ENCODE peak calls at places on chromosomes 11 and 22, in six cellular contexts. One of them, this sample, is unnamed.
A peak's percentile ranks its signal among the peaks of the same experiment; 100 is the strongest.

GRCh38 chr11:117072517-117073218 is 25.6 kb downstream of the SIK3 start:
- DNase-seq in adrenal gland: no peak
- DNase-seq in MM.1S: no peak
- DNase-seq in kidney: no peak
- DNase-seq in heart right ventricle: no peak
- DNase-seq in tibial artery: no peak
- DNase-seq in this sample: no peak

GRCh38 chr22:27212617-27213177 is 555.3 kb downstream of the MIAT start:
- DNase-seq in adrenal gland: peak; percentile 58
- DNase-seq in MM.1S: no peak
- DNase-seq in kidney: no peak
- DNase-seq in heart right ventricle: peak; percentile 80
- DNase-seq in tibial artery: peak; percentile 95
- DNase-seq in this sample: peak; percentile 83

GRCh38 chr11:27524155-27524554 is 17.6 kb upstream of the LIN7C start:
- DNase-seq in adrenal gland: no peak
- DNase-seq in MM.1S: no peak
- DNase-seq in kidney: no peak
- DNase-seq in heart right ventricle: no peak
- DNase-seq in tibial artery: no peak
- DNase-seq in this sample: no peak

GRCh38 chr22:49564666-49565515 is 262.8 kb downstream of the BRD1 start:
- DNase-seq in adrenal gland: no peak
- DNase-seq in MM.1S: no peak
- DNase-seq in kidney: peak; percentile 41
- DNase-seq in heart right ventricle: no peak
- DNase-seq in tibial artery: peak; percentile 51
- DNase-seq in this sample: peak; percentile 38

GRCh38 chr11:24391165-24391564 is 105.7 kb upstream of the LUZP2 start:
- DNase-seq in adrenal gland: no peak
- DNase-seq in MM.1S: no peak
- DNase-seq in kidney: no peak
- DNase-seq in heart right ventricle: no peak
- DNase-seq in tibial artery: no peak
- DNase-seq in this sample: no peak

GRCh38 chr11:7577883-7578242 is 64.1 kb downstream of the PPFIBP2 start:
- DNase-seq in adrenal gland: no peak
- DNase-seq in MM.1S: peak; percentile 76
- DNase-seq in kidney: no peak
- DNase-seq in heart right ventricle: no peak
- DNase-seq in tibial artery: no peak
- DNase-seq in this sample: no peak

GRCh38 chr22:42645938-42646568 is 3.1 kb downstream of the CYB5R3 start:
- DNase-seq in adrenal gland: no peak
- DNase-seq in MM.1S: no peak
- DNase-seq in kidney: no peak
- DNase-seq in heart right ventricle: no peak
- DNase-seq in tibial artery: no peak
- DNase-seq in this sample: peak; percentile 72

GRCh38 chr11:112837162-112837826 is 123.9 kb upstream of the NCAM1 start:
- DNase-seq in adrenal gland: peak; percentile 24
- DNase-seq in MM.1S: no peak
- DNase-seq in kidney: no peak
- DNase-seq in heart right ventricle: peak; percentile 45
- DNase-seq in tibial artery: no peak
- DNase-seq in this sample: peak; percentile 59

GRCh38 chr11:63563201-63564055 is at the start of gene PLAAT2:
- DNase-seq in adrenal gland: no peak
- DNase-seq in MM.1S: peak; percentile 81
- DNase-seq in kidney: no peak
- DNase-seq in heart right ventricle: no peak
- DNase-seq in tibial artery: no peak
- DNase-seq in this sample: no peak

GRCh38 chr22:43535741-43536140 is 123.9 kb downstream of the MPPED1 start:
- DNase-seq in adrenal gland: no peak
- DNase-seq in MM.1S: no peak
- DNase-seq in kidney: no peak
- DNase-seq in heart right ventricle: no peak
- DNase-seq in tibial artery: no peak
- DNase-seq in this sample: no peak

GRCh38 chr11:69250503-69251393 is 43.2 kb upstream of the MYEOV start:
- DNase-seq in adrenal gland: no peak
- DNase-seq in MM.1S: no peak
- DNase-seq in kidney: peak; percentile 18
- DNase-seq in heart right ventricle: no peak
- DNase-seq in tibial artery: peak; percentile 39
- DNase-seq in this sample: no peak

GRCh38 chr11:24861440-24861839 is 364.6 kb downstream of the LUZP2 start:
- DNase-seq in adrenal gland: no peak
- DNase-seq in MM.1S: no peak
- DNase-seq in kidney: no peak
- DNase-seq in heart right ventricle: no peak
- DNase-seq in tibial artery: no peak
- DNase-seq in this sample: no peak

GRCh38 chr11:130546438-130546837 is 98.0 kb downstream of the ADAMTS15 start:
- DNase-seq in adrenal gland: no peak
- DNase-seq in MM.1S: no peak
- DNase-seq in kidney: no peak
- DNase-seq in heart right ventricle: no peak
- DNase-seq in tibial artery: no peak
- DNase-seq in this sample: no peak

GRCh38 chr11:19660076-19660475 is 52.6 kb upstream of the NAV2 start:
- DNase-seq in adrenal gland: no peak
- DNase-seq in MM.1S: peak; percentile 88
- DNase-seq in kidney: no peak
- DNase-seq in heart right ventricle: no peak
- DNase-seq in tibial artery: no peak
- DNase-seq in this sample: no peak

GRCh38 chr11:57751676-57752253 is at the start of gene BTBD18:
- DNase-seq in adrenal gland: peak; percentile 70
- DNase-seq in MM.1S: no peak
- DNase-seq in kidney: no peak
- DNase-seq in heart right ventricle: peak; percentile 23
- DNase-seq in tibial artery: no peak
- DNase-seq in this sample: no peak

GRCh38 chr22:27715078-27715477 is 86.5 kb downstream of the MN1 start:
- DNase-seq in adrenal gland: no peak
- DNase-seq in MM.1S: no peak
- DNase-seq in kidney: no peak
- DNase-seq in heart right ventricle: no peak
- DNase-seq in tibial artery: no peak
- DNase-seq in this sample: peak; percentile 55

GRCh38 chr11:86676533-86677154 is 4.2 kb upstream of the ME3 start:
- DNase-seq in adrenal gland: no peak
- DNase-seq in MM.1S: no peak
- DNase-seq in kidney: peak; percentile 63
- DNase-seq in heart right ventricle: no peak
- DNase-seq in tibial artery: no peak
- DNase-seq in this sample: no peak

GRCh38 chr11:101127699-101128570 is 1.7 kb downstream of the PGR start:
- DNase-seq in adrenal gland: peak; percentile 60
- DNase-seq in MM.1S: no peak
- DNase-seq in kidney: peak; percentile 87
- DNase-seq in heart right ventricle: peak; percentile 23
- DNase-seq in tibial artery: peak; percentile 85
- DNase-seq in this sample: peak; percentile 81

GRCh38 chr11:119782673-119783072 is 53.7 kb upstream of the NECTIN1 start:
- DNase-seq in adrenal gland: no peak
- DNase-seq in MM.1S: peak; percentile 20
- DNase-seq in kidney: peak; percentile 30
- DNase-seq in heart right ventricle: peak; percentile 41
- DNase-seq in tibial artery: no peak
- DNase-seq in this sample: no peak

GRCh38 chr11:120316880-120317688 is 8.0 kb upstream of the TLCD5 start:
- DNase-seq in adrenal gland: peak; percentile 47
- DNase-seq in MM.1S: no peak
- DNase-seq in kidney: peak; percentile 91
- DNase-seq in heart right ventricle: peak; percentile 85
- DNase-seq in tibial artery: peak; percentile 91
- DNase-seq in this sample: peak; percentile 86

GRCh38 chr11:19677380-19678080 is 35.1 kb upstream of the NAV2 start:
- DNase-seq in adrenal gland: no peak
- DNase-seq in MM.1S: no peak
- DNase-seq in kidney: no peak
- DNase-seq in heart right ventricle: no peak
- DNase-seq in tibial artery: no peak
- DNase-seq in this sample: no peak

GRCh38 chr11:47107709-47108108 is 69.0 kb downstream of the ARFGAP2 start:
- DNase-seq in adrenal gland: no peak
- DNase-seq in MM.1S: no peak
- DNase-seq in kidney: no peak
- DNase-seq in heart right ventricle: no peak
- DNase-seq in tibial artery: no peak
- DNase-seq in this sample: no peak

GRCh38 chr22:33785283-33785991 is 134.8 kb downstream of the LARGE1 start:
- DNase-seq in adrenal gland: no peak
- DNase-seq in MM.1S: peak; percentile 35
- DNase-seq in kidney: no peak
- DNase-seq in heart right ventricle: no peak
- DNase-seq in tibial artery: no peak
- DNase-seq in this sample: no peak

GRCh38 chr11:15699978-15700377 is 585.3 kb downstream of the INSC start:
- DNase-seq in adrenal gland: no peak
- DNase-seq in MM.1S: no peak
- DNase-seq in kidney: no peak
- DNase-seq in heart right ventricle: no peak
- DNase-seq in tibial artery: no peak
- DNase-seq in this sample: no peak

GRCh38 chr11:59172345-59173079 is 580 bp downstream of the DTX4 start:
- DNase-seq in adrenal gland: no peak
- DNase-seq in MM.1S: peak; percentile 20
- DNase-seq in kidney: peak; percentile 83
- DNase-seq in heart right ventricle: no peak
- DNase-seq in tibial artery: no peak
- DNase-seq in this sample: no peak

GRCh38 chr11:126645206-126645605 is 289.7 kb downstream of the ST3GAL4 start:
- DNase-seq in adrenal gland: no peak
- DNase-seq in MM.1S: no peak
- DNase-seq in kidney: no peak
- DNase-seq in heart right ventricle: no peak
- DNase-seq in tibial artery: no peak
- DNase-seq in this sample: no peak

GRCh38 chr22:27183474-27183873 is 526.1 kb downstream of the MIAT start:
- DNase-seq in adrenal gland: no peak
- DNase-seq in MM.1S: no peak
- DNase-seq in kidney: no peak
- DNase-seq in heart right ventricle: no peak
- DNase-seq in tibial artery: peak; percentile 32
- DNase-seq in this sample: no peak

GRCh38 chr11:10625982-10626311 is 57.5 kb upstream of the LYVE1 start:
- DNase-seq in adrenal gland: peak; percentile 77
- DNase-seq in MM.1S: no peak
- DNase-seq in kidney: no peak
- DNase-seq in heart right ventricle: no peak
- DNase-seq in tibial artery: peak; percentile 88
- DNase-seq in this sample: peak; percentile 68
- H3K27ac ChIP-seq in adrenal gland: peak overlapping the region; percentile 29
- H3K27ac ChIP-seq in MM.1S: no peak overlapping the region
- H3K27ac ChIP-seq in kidney: no peak overlapping the region
- H3K27ac ChIP-seq in heart right ventricle: no peak overlapping the region
- H3K27ac ChIP-seq in tibial artery: peak overlapping the region; percentile 89
- H3K27ac ChIP-seq in this sample: no peak overlapping the region

DNA sequence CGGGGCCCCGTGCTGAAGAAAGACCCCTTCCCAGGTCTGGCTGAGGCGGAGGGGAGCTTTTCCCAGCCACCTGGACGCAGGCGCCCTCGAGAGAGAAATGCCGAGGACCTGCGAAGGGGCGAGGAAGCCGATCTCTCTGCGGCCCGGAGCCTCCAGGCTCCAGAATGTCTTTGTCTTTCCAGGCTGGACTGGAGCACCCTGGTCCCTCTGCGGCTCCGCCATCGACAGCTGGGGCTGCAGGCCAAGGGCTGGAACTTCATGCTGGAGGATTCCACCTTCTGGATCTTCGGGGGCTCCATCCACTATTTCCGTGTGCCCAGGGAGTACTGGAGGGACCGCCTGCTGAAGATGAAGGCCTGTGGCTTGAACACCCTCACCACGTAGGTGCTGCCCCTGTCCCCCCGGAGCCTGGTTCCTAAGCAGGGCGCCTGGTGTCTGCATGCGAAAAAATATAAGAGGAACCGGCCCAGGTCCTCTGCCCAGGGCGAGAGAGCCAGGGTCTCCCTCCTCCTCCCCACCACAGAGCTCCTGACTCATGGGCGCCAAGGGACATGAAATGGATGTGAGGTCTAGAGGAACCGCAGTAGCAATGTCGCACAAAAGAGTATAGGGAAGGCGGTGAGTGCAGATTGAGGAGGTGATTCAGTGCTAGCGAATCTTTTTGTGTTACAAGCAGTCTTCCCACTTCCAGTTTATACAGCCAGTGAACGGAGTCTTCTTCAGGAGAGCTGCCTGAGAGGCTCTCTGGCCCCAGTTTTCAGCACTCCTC is 11.0 kb downstream of the GLB1L2 start:
- DNase-seq in adrenal gland: no peak
- DNase-seq in MM.1S: no peak
- DNase-seq in kidney: peak; percentile 65
- DNase-seq in heart right ventricle: no peak
- DNase-seq in tibial artery: no peak
- DNase-seq in this sample: no peak
- H3K4me3 ChIP-seq in adrenal gland: no peak overlapping the region
- H3K4me3 ChIP-seq in MM.1S: no peak overlapping the region
- H3K4me3 ChIP-seq in kidney: no peak overlapping the region
- H3K4me3 ChIP-seq in heart right ventricle: no peak overlapping the region
- H3K4me3 ChIP-seq in tibial artery: no peak overlapping the region
- H3K4me3 ChIP-seq in this sample: no peak overlapping the region

DNA sequence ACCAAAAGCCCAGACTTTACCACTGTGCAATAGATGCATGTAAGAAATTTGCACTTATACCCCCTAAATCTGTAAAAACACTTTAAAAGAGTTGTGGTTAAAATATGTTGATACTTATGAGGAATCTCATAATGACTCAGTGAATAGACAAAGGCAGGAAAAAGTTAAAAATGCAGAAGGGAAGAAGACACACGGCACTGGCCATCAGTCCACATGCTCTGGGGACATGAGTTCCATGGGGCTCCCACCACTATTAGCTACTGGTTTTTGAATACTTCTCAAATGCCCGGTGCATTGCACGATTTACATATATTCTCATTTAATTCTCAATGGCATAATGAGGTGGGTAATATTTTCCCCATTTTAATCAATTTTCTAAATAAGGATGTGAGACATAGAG is 59.3 kb upstream of the BLID start:
- DNase-seq in adrenal gland: no peak
- DNase-seq in MM.1S: no peak
- DNase-seq in kidney: no peak
- DNase-seq in heart right ventricle: no peak
- DNase-seq in tibial artery: no peak
- DNase-seq in this sample: no peak
- H3K27ac ChIP-seq in adrenal gland: no peak overlapping the region
- H3K27ac ChIP-seq in MM.1S: no peak overlapping the region
- H3K27ac ChIP-seq in kidney: no peak overlapping the region
- H3K27ac ChIP-seq in heart right ventricle: no peak overlapping the region
- H3K27ac ChIP-seq in tibial artery: peak overlapping the region; percentile 16
- H3K27ac ChIP-seq in this sample: no peak overlapping the region

DNA sequence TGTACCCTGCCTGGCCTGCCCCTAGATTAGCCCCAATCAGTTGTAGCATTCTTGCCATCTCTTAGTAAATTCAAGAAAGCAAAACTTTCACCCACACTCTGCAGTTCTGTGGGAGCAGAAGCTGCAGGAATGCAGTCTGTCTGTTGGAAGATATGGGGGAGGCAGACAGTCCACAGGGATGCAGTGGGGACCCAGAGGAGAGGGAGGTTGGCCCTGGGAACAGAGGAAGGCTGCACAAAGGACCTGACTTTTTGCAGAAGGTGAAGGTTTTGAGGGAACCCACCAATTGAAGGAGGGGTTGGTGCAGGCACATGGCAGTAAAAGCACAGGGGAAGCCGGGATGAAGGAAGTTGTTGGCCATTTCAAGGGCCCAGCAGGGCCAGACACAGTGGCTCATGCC is 16.5 kb downstream of the SNAP29 start:
- DNase-seq in adrenal gland: no peak
- DNase-seq in MM.1S: no peak
- DNase-seq in kidney: no peak
- DNase-seq in heart right ventricle: no peak
- DNase-seq in tibial artery: no peak
- DNase-seq in this sample: no peak
- H3K4me3 ChIP-seq in adrenal gland: no peak overlapping the region
- H3K4me3 ChIP-seq in MM.1S: no peak overlapping the region
- H3K4me3 ChIP-seq in kidney: no peak overlapping the region
- H3K4me3 ChIP-seq in heart right ventricle: no peak overlapping the region
- H3K4me3 ChIP-seq in tibial artery: no peak overlapping the region
- H3K4me3 ChIP-seq in this sample: no peak overlapping the region

This sample was measured in right cardiac atrium.